ENCODE peak calls at places on chromosome 9, in six cellular contexts. S is GM20000, B is breast epithelium, N is mucosa of descending colon, E is IMR-90, P is endothelial cell. I is an unnamed sample.

GRCh38 chr9:33229359-33230120 is 10.4 kb upstream of the SPINK4 start:
- DNase-seq in S (no peak), B (peak; percentile 91), N (peak; percentile 92), E (no peak), P (no peak), I (no peak)

GRCh38 chr9:134377976-134378375 is 51.7 kb downstream of the RXRA start:
- DNase-seq in S (no peak), B (peak; percentile 79), N (peak; percentile 95), E (no peak), P (no peak), I (no peak)

GRCh38 chr9:100601216-100601615 is 23.3 kb downstream of the CAVIN4 start:
- DNase-seq in S (peak; percentile 66), B (no peak), N (no peak), E (peak; percentile 55), P (peak; percentile 75), I (no peak)

GRCh38 chr9:112084907-112085306 is 90.2 kb downstream of the SUSD1 start:
- DNase-seq in S (no peak), B (no peak), N (no peak), E (no peak), P (no peak), I (no peak)

GRCh38 chr9:33049680-33050361 is 24.7 kb downstream of the DNAJA1 start:
- DNase-seq in S (peak; percentile 27), B (no peak), N (no peak), E (no peak), P (no peak), I (no peak)

GRCh38 chr9:13970018-13970417 is 343.9 kb downstream of the NFIB start:
- DNase-seq in S (no peak), B (no peak), N (no peak), E (no peak), P (no peak), I (no peak)

GRCh38 chr9:110797611-110798010 is 129.0 kb downstream of the MUSK start:
- DNase-seq in S (no peak), B (no peak), N (no peak), E (peak; percentile 95), P (no peak), I (no peak)

GRCh38 chr9:91160181-91160580 is 201.5 kb downstream of the AUH start:
- DNase-seq in S (no peak), B (no peak), N (no peak), E (no peak), P (no peak), I (no peak)

GRCh38 chr9:119368681-119369581 is at the start of gene BRINP1:
- DNase-seq in S (no peak), B (no peak), N (no peak), E (no peak), P (peak; percentile 56), I (no peak)

GRCh38 chr9:92035687-92036410 is 79.4 kb downstream of the SPTLC1 start:
- DNase-seq in S (no peak), B (no peak), N (no peak), E (peak; percentile 94), P (no peak), I (no peak)

GRCh38 chr9:70257991-70258691 is 637 bp upstream of the SMC5 start:
- DNase-seq in S (peak; percentile 32), B (peak; percentile 60), N (peak; percentile 89), E (peak; percentile 48), P (peak; percentile 15), I (no peak)

GRCh38 chr9:20593551-20593950 is 28.7 kb downstream of the MLLT3 start:
- DNase-seq in S (no peak), B (no peak), N (no peak), E (peak; percentile 81), P (no peak), I (no peak)

GRCh38 chr9:14500705-14501104 is 186.8 kb upstream of the NFIB start:
- DNase-seq in S (no peak), B (no peak), N (no peak), E (no peak), P (no peak), I (no peak)

GRCh38 chr9:107360098-107360497 is 77.0 kb downstream of the RAD23B start:
- DNase-seq in S (no peak), B (no peak), N (no peak), E (peak; percentile 27), P (no peak), I (no peak)

GRCh38 chr9:132885691-132886357 is 7.1 kb downstream of the SPACA9 start:
- DNase-seq in S (no peak), B (no peak), N (no peak), E (no peak), P (no peak), I (no peak)

GRCh38 chr9:112823257-112823656 is 67.4 kb downstream of the SLC46A2 start:
- DNase-seq in S (no peak), B (no peak), N (no peak), E (no peak), P (no peak), I (no peak)

GRCh38 chr9:136552117-136552685 is 6.4 kb upstream of the NOTCH1 start:
- DNase-seq in S (peak; percentile 77), B (no peak), N (no peak), E (peak; percentile 74), P (no peak), I (no peak)

DNA sequence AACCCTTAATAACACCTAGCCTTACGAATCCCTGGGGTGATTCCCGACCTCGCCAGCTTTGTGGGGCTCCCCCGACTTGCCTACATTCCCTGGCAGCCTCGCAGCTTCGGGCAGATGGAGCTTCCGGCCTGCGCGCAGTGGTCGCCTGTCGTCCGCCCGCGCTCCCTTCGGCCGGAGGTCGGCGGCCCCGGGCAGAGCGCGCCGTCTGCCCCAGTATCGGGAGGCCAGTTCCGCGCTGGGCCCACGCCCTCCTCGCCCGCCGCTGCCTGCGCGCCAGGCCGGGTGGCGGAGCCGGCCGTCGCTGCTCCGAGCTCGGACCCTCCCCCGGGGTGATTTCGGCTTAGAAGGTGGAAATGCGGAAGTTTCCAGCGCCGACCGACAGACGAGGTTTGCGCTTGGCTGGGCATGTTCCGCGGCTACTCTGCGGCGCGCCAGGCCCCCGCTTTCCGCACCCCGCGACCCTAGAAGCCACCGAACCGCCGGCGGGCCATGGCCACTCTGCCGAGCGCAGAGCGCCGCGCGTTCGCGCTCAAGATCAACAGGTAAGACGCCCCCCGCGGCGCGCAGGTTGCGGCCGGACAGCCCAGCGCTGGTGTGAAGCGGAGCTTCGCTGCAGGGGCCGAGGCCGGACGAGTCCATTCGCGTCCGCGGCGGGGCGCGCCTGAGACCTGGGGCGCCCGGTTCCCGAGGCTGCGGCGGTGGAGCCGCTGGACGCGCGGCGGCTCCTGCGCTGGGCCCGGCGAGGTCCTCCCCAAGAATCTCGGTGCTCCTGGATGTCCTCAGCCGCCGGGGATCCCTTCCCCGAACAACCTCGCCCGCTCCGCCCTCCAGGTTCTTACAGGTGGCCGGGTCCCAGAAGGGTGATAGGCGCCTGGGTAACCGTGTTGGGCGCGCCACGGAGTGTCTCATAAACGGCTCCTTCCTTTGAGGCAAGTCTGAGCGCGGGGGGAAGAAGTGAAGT is at the start of gene DOCK8:
- DNase-seq in S (peak; percentile 89), B (peak; percentile 70), N (peak; percentile 85), E (no peak), P (peak; percentile 78), I (peak; percentile 82)
- TF ChIP-seq CTCF in S (peak; percentile 63), B (no peak), N (peak; percentile 29), E (no peak), P (peak; percentile 35), I (no peak)

GRCh38 chr9:116572095-116572748 is 114.9 kb upstream of the TRIM32 start:
- DNase-seq in S (peak; percentile 71), B (peak; percentile 81), N (peak; percentile 84), E (peak; percentile 84), P (peak; percentile 81), I (no peak)
- TF ChIP-seq CTCF in S (peak; percentile 79), B (peak; percentile 87), N (peak; percentile 39), E (peak; percentile 94), P (peak; percentile 89), I (no peak)

DNA sequence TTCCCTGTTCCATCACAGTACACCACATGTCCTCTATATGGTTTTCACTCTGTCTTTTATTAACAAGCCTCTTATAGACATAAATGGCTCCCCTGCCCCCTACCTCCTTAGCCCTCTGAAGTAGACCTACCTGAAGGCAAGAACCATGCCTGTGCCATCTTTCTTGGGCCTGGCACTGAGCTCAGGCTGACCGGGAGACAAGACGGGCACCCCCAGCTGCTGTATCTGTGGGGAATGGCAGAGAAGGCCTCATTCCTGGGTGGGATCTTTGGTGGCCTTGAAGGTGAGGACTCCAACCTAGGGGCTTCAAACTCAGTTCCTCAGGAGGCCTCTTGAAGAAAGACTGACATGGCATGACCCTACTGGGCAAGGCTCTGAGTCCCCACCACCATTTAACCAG is 109.9 kb downstream of the GABBR2 start:
- DNase-seq in S (no peak), B (no peak), N (no peak), E (no peak), P (no peak), I (no peak)
- TF ChIP-seq CTCF in S (no peak), B (no peak), N (no peak), E (no peak), P (no peak), I (no peak)

GRCh38 chr9:85899388-85899787 is 41.6 kb upstream of the NAA35 start:
- DNase-seq in S (no peak), B (no peak), N (no peak), E (no peak), P (no peak), I (no peak)

GRCh38 chr9:85897853-85898252 is 43.1 kb upstream of the NAA35 start:
- DNase-seq in S (no peak), B (no peak), N (no peak), E (no peak), P (no peak), I (no peak)

GRCh38 chr9:85898288-85898802 is 42.6 kb upstream of the NAA35 start:
- DNase-seq in S (no peak), B (no peak), N (no peak), E (no peak), P (no peak), I (no peak)

GRCh38 chr9:85895685-85896084 is 45.3 kb upstream of the NAA35 start:
- DNase-seq in S (peak; percentile 10), B (no peak), N (no peak), E (no peak), P (no peak), I (no peak)

DNA sequence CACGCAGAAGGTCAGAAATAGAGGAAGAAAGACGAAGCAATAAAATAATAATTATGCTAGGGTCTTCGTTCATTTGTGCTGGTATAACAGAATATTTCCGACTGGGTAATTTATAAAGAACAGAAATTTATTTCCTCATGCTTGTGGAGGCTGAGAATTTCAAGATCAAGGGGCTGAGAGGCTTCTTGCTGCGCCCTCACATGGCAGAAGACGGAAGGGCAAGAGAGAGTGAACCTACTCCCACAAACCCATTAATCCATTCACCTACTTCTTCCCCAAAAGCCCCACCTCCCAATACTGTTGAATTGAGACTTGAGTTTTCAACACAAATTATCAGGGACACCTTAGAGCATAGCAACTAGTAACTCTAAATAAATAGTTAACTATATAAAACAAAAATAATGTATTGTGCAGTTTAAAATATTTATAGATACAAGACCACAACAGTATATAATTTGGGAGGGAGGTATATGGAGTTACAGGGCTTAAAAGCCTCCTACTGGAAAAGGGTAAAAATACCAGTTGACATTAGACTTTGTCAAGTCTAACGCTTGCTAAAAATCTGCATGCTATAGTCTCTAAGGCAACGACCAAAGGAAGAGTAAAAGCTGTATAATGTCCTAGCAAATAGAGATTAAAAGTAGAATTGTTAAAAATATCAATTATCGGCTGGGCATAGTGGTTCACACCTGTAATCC is 40.3 kb upstream of the NAA35 start:
- DNase-seq in S (peak; percentile 37), B (no peak), N (no peak), E (peak; percentile 36), P (peak; percentile 66), I (no peak)
- TF ChIP-seq CTCF in S (peak; percentile 66), B (no peak), N (peak; percentile 26), E (peak; percentile 52), P (peak; percentile 74), I (no peak)

DNA sequence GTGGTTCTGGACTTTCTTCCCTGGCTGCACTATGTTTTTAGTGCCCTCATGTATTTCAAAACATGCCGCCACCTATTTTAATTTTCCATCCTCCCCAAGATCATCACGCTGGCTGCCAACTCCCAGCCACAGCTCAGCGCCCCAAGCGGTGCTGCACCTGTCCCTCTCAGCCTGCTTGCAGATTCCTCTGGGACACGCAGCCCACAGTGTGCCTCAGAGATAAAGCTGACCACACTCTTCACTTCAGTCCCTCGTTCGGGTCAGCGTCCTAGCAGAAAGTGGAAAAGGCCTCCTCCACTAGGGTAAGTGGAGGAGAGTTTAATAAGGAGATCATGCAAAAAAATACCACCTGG is 56.2 kb upstream of the CKS2 start:
- DNase-seq in S (no peak), B (no peak), N (no peak), E (no peak), P (no peak), I (no peak)
- TF ChIP-seq CTCF in S (no peak), B (no peak), N (no peak), E (no peak), P (no peak), I (no peak)